ENCODE peak calls at places on chromosomes 3 and 15, in six cellular contexts. B, W, H, Q, F and I are unnamed samples.

GRCh38 chr3:39196671-39197446 is 4.5 kb upstream of the XIRP1 start:
- DNase-seq in B (no peak), W (no peak), H (no peak), Q (no peak), F (no peak), I (no peak)

GRCh38 chr3:114527036-114527644 is 233.3 kb downstream of the TIGIT start:
- DNase-seq in B (no peak), W (no peak), H (no peak), Q (no peak), F (no peak), I (no peak)

GRCh38 chr3:73204841-73205240 is 143.4 kb downstream of the EBLN2 start:
- DNase-seq in B (no peak), W (no peak), H (no peak), Q (no peak), F (no peak), I (no peak)

GRCh38 chr3:181838940-181839914 is 127.5 kb downstream of the SOX2 start:
- DNase-seq in B (no peak), W (no peak), H (no peak), Q (no peak), F (no peak), I (no peak)

GRCh38 chr3:196398782-196399181 is 33.4 kb downstream of the UBXN7 start:
- DNase-seq in B (no peak), W (no peak), H (no peak), Q (no peak), F (no peak), I (no peak)

GRCh38 chr3:69181592-69182211 is 59.3 kb upstream of the LMOD3 start:
- DNase-seq in B (no peak), W (no peak), H (no peak), Q (no peak), F (no peak), I (no peak)

GRCh38 chr15:39785806-39786205 is 3.2 kb upstream of the FSIP1 start:
- DNase-seq in B (no peak), W (no peak), H (no peak), Q (no peak), F (no peak), I (no peak)

GRCh38 chr3:4524423-4524769 is 31.2 kb downstream of the ITPR1 start:
- DNase-seq in B (no peak), W (no peak), H (no peak), Q (no peak), F (peak; percentile 53), I (no peak)

GRCh38 chr3:73908218-73908617 is 283.5 kb upstream of the PDZRN3 start:
- DNase-seq in B (no peak), W (no peak), H (no peak), Q (no peak), F (no peak), I (no peak)

GRCh38 chr15:39925112-39925830 is 5.2 kb upstream of the GPR176 start:
- DNase-seq in B (no peak), W (no peak), H (no peak), Q (no peak), F (no peak), I (no peak)

GRCh38 chr3:81242871-81243270 is 518.6 kb downstream of the GBE1 start:
- DNase-seq in B (no peak), W (no peak), H (no peak), Q (no peak), F (no peak), I (no peak)

GRCh38 chr3:113844622-113845222 is 6.1 kb downstream of the GRAMD1C start:
- DNase-seq in B (no peak), W (no peak), H (no peak), Q (no peak), F (no peak), I (no peak)

GRCh38 chr3:158267015-158267414 is 157.1 kb downstream of the RSRC1 start:
- DNase-seq in B (no peak), W (no peak), H (no peak), Q (no peak), F (no peak), I (no peak)

GRCh38 chr15:37106490-37107001 is 6.2 kb upstream of the MEIS2 start:
- DNase-seq in B (peak; percentile 72), W (no peak), H (no peak), Q (no peak), F (peak; percentile 63), I (no peak)

GRCh38 chr3:50674349-50675178 is at the start of gene DOCK3:
- DNase-seq in B (peak; percentile 61), W (peak; percentile 60), H (peak; percentile 74), Q (no peak), F (peak; percentile 23), I (peak; percentile 42)

GRCh38 chr15:67050062-67050461 is 15.3 kb upstream of the SMAD3 start:
- DNase-seq in B (no peak), W (no peak), H (no peak), Q (no peak), F (no peak), I (no peak)
- H3K4me3 ChIP-seq in B (no peak overlapping the region), W (no peak overlapping the region), H (no peak overlapping the region), Q (no peak overlapping the region), F (no peak overlapping the region), I (peak overlapping the region; percentile 10)

GRCh38 chr3:42072583-42072924 is 18.6 kb upstream of the TRAK1 start:
- DNase-seq in B (no peak), W (no peak), H (no peak), Q (no peak), F (no peak), I (no peak)
- H3K4me1 ChIP-seq in B (peaks cover 13% of the 10 kb centered on the region), W (peaks cover 35% of the 10 kb centered on the region), H (peaks cover 49% of the 10 kb centered on the region), Q (peaks cover 15% of the 10 kb centered on the region), F (peaks cover 70% of the 10 kb centered on the region), I (peaks cover 89% of the 10 kb centered on the region)

GRCh38 chr15:48603123-48603500 is 42.4 kb downstream of the FBN1 start:
- DNase-seq in B (no peak), W (no peak), H (no peak), Q (no peak), F (no peak), I (no peak)

GRCh38 chr15:48602358-48603122 is 43.0 kb downstream of the FBN1 start:
- DNase-seq in B (no peak), W (no peak), H (no peak), Q (no peak), F (peak; percentile 35), I (no peak)

GRCh38 chr15:48603922-48604321 is 41.6 kb downstream of the FBN1 start:
- DNase-seq in B (no peak), W (no peak), H (no peak), Q (no peak), F (no peak), I (no peak)

GRCh38 chr15:48604567-48604966 is 40.9 kb downstream of the FBN1 start:
- DNase-seq in B (no peak), W (no peak), H (no peak), Q (no peak), F (no peak), I (no peak)

DNA sequence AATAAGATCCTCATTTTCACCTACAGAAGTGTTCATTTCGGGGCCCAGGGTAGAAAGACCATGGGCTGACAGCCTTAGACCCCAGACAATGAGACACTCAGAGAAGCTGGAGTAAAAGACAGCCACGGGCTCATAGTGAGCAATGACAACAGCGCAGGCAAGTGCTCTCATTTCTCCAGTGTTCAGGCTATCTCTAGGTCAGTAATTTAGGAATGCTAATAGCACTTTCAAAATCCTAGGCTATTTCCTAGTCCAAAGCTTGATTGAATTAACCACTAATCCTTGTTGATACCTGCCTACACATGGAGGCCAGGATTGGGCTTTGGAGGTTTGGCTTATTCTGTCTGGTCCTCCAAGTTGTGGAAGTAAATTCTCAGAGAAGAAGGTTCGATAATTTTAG is 44.4 kb downstream of the FBN1 start:
- DNase-seq in B (no peak), W (no peak), H (no peak), Q (no peak), F (no peak), I (no peak)
- H3K27ac ChIP-seq in B (peak overlapping the region; percentile 9), W (no peak overlapping the region), H (no peak overlapping the region), Q (peak overlapping the region; percentile 79), F (no peak overlapping the region), I (no peak overlapping the region)

GRCh38 chr3:101857279-101857678 is 8.0 kb downstream of the NFKBIZ start:
- DNase-seq in B (no peak), W (no peak), H (no peak), Q (no peak), F (no peak), I (no peak)
- H3K4me3 ChIP-seq in B (no peak overlapping the region), W (no peak overlapping the region), H (peak overlapping the region; percentile 2), Q (peak overlapping the region; percentile 5), F (peak overlapping the region; percentile 4), I (peak overlapping the region; percentile 7)

GRCh38 chr15:80697316-80697715 is 2.2 kb downstream of the ABHD17C start:
- DNase-seq in B (no peak), W (no peak), H (no peak), Q (no peak), F (no peak), I (no peak)

GRCh38 chr15:80695911-80696651 is 971 bp downstream of the ABHD17C start:
- DNase-seq in B (no peak), W (peak; percentile 36), H (peak; percentile 64), Q (no peak), F (peak; percentile 6), I (no peak)

GRCh38 chr15:80693682-80694623 is 1.2 kb upstream of the ABHD17C start:
- DNase-seq in B (no peak), W (peak; percentile 25), H (no peak), Q (no peak), F (no peak), I (no peak)

GRCh38 chr15:80694624-80695098 is 449 bp upstream of the ABHD17C start:
- DNase-seq in B (no peak), W (peak; percentile 50), H (peak; percentile 53), Q (no peak), F (peak; percentile 9), I (no peak)

DNA sequence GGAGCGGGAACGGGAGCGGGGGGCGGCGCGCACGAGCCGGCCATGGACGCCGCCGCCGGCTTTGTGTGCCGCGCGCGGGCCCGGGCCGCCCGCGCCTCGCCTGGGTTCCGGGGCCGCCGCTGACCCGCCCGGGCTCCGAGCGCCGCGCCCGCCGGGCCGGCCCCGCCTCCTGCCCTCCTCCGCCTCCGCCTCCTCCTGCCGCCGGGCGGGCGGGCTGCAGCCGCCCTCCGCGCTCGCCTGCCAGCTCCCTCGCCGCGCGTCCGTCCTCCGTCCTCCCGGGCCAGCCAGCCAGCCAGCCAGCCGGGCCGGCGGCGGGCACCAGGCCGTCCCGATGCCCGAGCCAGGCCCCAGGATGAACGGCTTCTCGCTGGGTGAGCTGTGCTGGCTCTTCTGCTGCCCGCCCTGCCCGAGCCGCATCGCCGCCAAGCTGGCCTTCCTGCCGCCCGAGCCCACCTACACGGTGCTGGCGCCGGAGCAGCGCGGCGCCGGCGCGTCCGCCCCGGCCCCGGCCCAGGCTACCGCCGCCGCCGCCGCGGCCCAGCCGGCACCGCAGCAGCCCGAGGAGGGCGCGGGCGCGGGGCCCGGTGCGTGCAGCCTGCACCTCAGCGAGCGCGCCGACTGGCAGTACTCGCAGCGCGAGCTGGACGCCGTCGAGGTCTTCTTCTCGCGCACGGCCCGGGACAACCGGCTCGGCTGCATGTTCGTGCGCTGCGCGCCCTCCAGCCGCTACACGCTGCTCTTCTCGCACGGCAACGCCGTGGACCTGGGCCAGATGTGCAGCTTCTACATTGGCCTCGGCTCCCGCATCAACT is at the start of gene ABHD17C:
- DNase-seq in B (peak; percentile 59), W (peak; percentile 77), H (peak; percentile 76), Q (no peak), F (peak; percentile 39), I (peak; percentile 75)
- H3K4me1 ChIP-seq in B (no peaks in the 10 kb centered on the region), W (peaks cover 5% of the 10 kb centered on the region), H (peaks cover 21% of the 10 kb centered on the region), Q (no peaks in the 10 kb centered on the region), F (peaks cover 8% of the 10 kb centered on the region), I (peaks cover 14% of the 10 kb centered on the region)

GRCh38 chr3:94158461-94158860 is 95.6 kb downstream of the NSUN3 start:
- DNase-seq in B (no peak), W (no peak), H (no peak), Q (no peak), F (no peak), I (no peak)
- H3K27ac ChIP-seq in B (no peak overlapping the region), W (no peak overlapping the region), H (no peak overlapping the region), Q (no peak overlapping the region), F (no peak overlapping the region), I (no peak overlapping the region)

GRCh38 chr3:48240000-48240710 is 749 bp upstream of the ZNF589 start:
- DNase-seq in B (no peak), W (no peak), H (no peak), Q (no peak), F (no peak), I (no peak)
- H3K4me3 ChIP-seq in B (no peak overlapping the region), W (no peak overlapping the region), H (peak overlapping the region; percentile 85), Q (peak overlapping the region; percentile 76), F (peak overlapping the region; percentile 85), I (peak overlapping the region; percentile 58)